ENCODE peak calls at places on chromosomes 4 and X, in seven cellular contexts. One of them, this sample, is unnamed.

GRCh38 chr4:172095161-172095560 is 282.0 kb downstream of the GALNTL6 start:
- DNase-seq in substantia nigra: no peak
- DNase-seq in Panc1: no peak
- DNase-seq in kidney: no peak
- DNase-seq in fibroblast of lung: no peak
- DNase-seq in brain microvascular endothelial cell: no peak
- DNase-seq in MM.1S: no peak
- DNase-seq in this sample: no peak

GRCh38 chr4:158229768-158230167 is 19.5 kb downstream of the TMEM144 start:
- DNase-seq in kidney: peak
- DNase-seq in substantia nigra: no peak
- DNase-seq in brain microvascular endothelial cell: no peak
- DNase-seq in fibroblast of lung: no peak
- DNase-seq in Panc1: no peak
- DNase-seq in MM.1S: no peak
- DNase-seq in this sample: no peak

GRCh38 chr4:155909615-155910226 is 6.2 kb downstream of the TDO2 start:
- DNase-seq in Panc1: no peak
- DNase-seq in brain microvascular endothelial cell: no peak
- DNase-seq in fibroblast of lung: no peak
- DNase-seq in kidney: no peak
- DNase-seq in substantia nigra: no peak
- DNase-seq in MM.1S: no peak
- DNase-seq in this sample: no peak

GRCh38 chr4:152118819-152119553 is 358.2 kb upstream of the GATB start:
- DNase-seq in MM.1S: no peak
- DNase-seq in kidney: no peak
- DNase-seq in substantia nigra: peak
- DNase-seq in Panc1: no peak
- DNase-seq in fibroblast of lung: no peak
- DNase-seq in brain microvascular endothelial cell: no peak
- DNase-seq in this sample: no peak

GRCh38 chrX:119941336-119941735 is 2.2 kb downstream of the NKAP start:
- DNase-seq in brain microvascular endothelial cell: no peak
- DNase-seq in fibroblast of lung: no peak
- DNase-seq in substantia nigra: no peak
- DNase-seq in kidney: no peak
- DNase-seq in MM.1S: no peak
- DNase-seq in Panc1: no peak
- DNase-seq in this sample: no peak

GRCh38 chr4:151014521-151015457 is at the start of gene LRBA:
- DNase-seq in brain microvascular endothelial cell: peak
- DNase-seq in MM.1S: peak
- DNase-seq in substantia nigra: peak
- DNase-seq in fibroblast of lung: peak
- DNase-seq in kidney: peak
- DNase-seq in Panc1: no peak
- DNase-seq in this sample: no peak

GRCh38 chr4:41241919-41242318 is 14.8 kb upstream of the UCHL1 start:
- DNase-seq in brain microvascular endothelial cell: no peak
- DNase-seq in substantia nigra: no peak
- DNase-seq in kidney: no peak
- DNase-seq in MM.1S: no peak
- DNase-seq in Panc1: no peak
- DNase-seq in fibroblast of lung: no peak
- DNase-seq in this sample: no peak

GRCh38 chr4:142372570-142373300 is 473.4 kb downstream of the INPP4B start:
- DNase-seq in substantia nigra: no peak
- DNase-seq in brain microvascular endothelial cell: no peak
- DNase-seq in kidney: no peak
- DNase-seq in MM.1S: no peak
- DNase-seq in Panc1: no peak
- DNase-seq in fibroblast of lung: no peak
- DNase-seq in this sample: no peak

GRCh38 chr4:11488657-11489448 is 60.2 kb upstream of the HS3ST1 start:
- DNase-seq in kidney: no peak
- DNase-seq in substantia nigra: no peak
- DNase-seq in MM.1S: no peak
- DNase-seq in Panc1: no peak
- DNase-seq in fibroblast of lung: no peak
- DNase-seq in brain microvascular endothelial cell: no peak
- DNase-seq in this sample: no peak

GRCh38 chr4:83012631-83013419 is 2.2 kb upstream of the LIN54 start:
- DNase-seq in substantia nigra: peak
- DNase-seq in brain microvascular endothelial cell: peak
- DNase-seq in MM.1S: peak
- DNase-seq in Panc1: peak
- DNase-seq in fibroblast of lung: peak
- DNase-seq in kidney: peak
- DNase-seq in this sample: peak

GRCh38 chr4:132332932-132333722 is 816.0 kb upstream of the PCDH10 start:
- DNase-seq in brain microvascular endothelial cell: no peak
- DNase-seq in kidney: no peak
- DNase-seq in MM.1S: peak
- DNase-seq in Panc1: no peak
- DNase-seq in substantia nigra: no peak
- DNase-seq in fibroblast of lung: peak
- DNase-seq in this sample: no peak

GRCh38 chr4:1400861-1401408 is 5.3 kb downstream of the NKX1-1 start:
- DNase-seq in fibroblast of lung: no peak
- DNase-seq in substantia nigra: no peak
- DNase-seq in Panc1: no peak
- DNase-seq in kidney: peak
- DNase-seq in MM.1S: no peak
- DNase-seq in brain microvascular endothelial cell: no peak
- DNase-seq in this sample: no peak

GRCh38 chr4:62622084-62622483 is 1422.0 kb downstream of the ADGRL3 start:
- DNase-seq in kidney: no peak
- DNase-seq in fibroblast of lung: no peak
- DNase-seq in substantia nigra: no peak
- DNase-seq in Panc1: no peak
- DNase-seq in MM.1S: no peak
- DNase-seq in brain microvascular endothelial cell: no peak
- DNase-seq in this sample: no peak

GRCh38 chrX:119870626-119871131 is 854 bp downstream of the RNF113A start:
- DNase-seq in brain microvascular endothelial cell: peak
- DNase-seq in fibroblast of lung: peak
- DNase-seq in MM.1S: no peak
- DNase-seq in substantia nigra: no peak
- DNase-seq in kidney: no peak
- DNase-seq in Panc1: no peak
- DNase-seq in this sample: no peak

GRCh38 chr4:52880994-52881393 is 18.9 kb downstream of the RASL11B start:
- DNase-seq in substantia nigra: no peak
- DNase-seq in Panc1: no peak
- DNase-seq in kidney: no peak
- DNase-seq in brain microvascular endothelial cell: no peak
- DNase-seq in fibroblast of lung: no peak
- DNase-seq in MM.1S: no peak
- DNase-seq in this sample: no peak

GRCh38 chr4:52889354-52889753 is 27.2 kb downstream of the RASL11B start:
- DNase-seq in kidney: no peak
- DNase-seq in brain microvascular endothelial cell: no peak
- DNase-seq in fibroblast of lung: no peak
- DNase-seq in substantia nigra: no peak
- DNase-seq in Panc1: no peak
- DNase-seq in MM.1S: no peak
- DNase-seq in this sample: no peak

GRCh38 chr4:52889778-52890400 is 27.8 kb downstream of the RASL11B start:
- DNase-seq in brain microvascular endothelial cell: no peak
- DNase-seq in MM.1S: no peak
- DNase-seq in Panc1: no peak
- DNase-seq in fibroblast of lung: no peak
- DNase-seq in substantia nigra: no peak
- DNase-seq in kidney: no peak
- DNase-seq in this sample: no peak

GRCh38 chr4:52883183-52883621 is 21.1 kb downstream of the RASL11B start:
- DNase-seq in fibroblast of lung: no peak
- DNase-seq in MM.1S: no peak
- DNase-seq in Panc1: no peak
- DNase-seq in brain microvascular endothelial cell: no peak
- DNase-seq in substantia nigra: no peak
- DNase-seq in kidney: no peak
- DNase-seq in this sample: no peak

DNA sequence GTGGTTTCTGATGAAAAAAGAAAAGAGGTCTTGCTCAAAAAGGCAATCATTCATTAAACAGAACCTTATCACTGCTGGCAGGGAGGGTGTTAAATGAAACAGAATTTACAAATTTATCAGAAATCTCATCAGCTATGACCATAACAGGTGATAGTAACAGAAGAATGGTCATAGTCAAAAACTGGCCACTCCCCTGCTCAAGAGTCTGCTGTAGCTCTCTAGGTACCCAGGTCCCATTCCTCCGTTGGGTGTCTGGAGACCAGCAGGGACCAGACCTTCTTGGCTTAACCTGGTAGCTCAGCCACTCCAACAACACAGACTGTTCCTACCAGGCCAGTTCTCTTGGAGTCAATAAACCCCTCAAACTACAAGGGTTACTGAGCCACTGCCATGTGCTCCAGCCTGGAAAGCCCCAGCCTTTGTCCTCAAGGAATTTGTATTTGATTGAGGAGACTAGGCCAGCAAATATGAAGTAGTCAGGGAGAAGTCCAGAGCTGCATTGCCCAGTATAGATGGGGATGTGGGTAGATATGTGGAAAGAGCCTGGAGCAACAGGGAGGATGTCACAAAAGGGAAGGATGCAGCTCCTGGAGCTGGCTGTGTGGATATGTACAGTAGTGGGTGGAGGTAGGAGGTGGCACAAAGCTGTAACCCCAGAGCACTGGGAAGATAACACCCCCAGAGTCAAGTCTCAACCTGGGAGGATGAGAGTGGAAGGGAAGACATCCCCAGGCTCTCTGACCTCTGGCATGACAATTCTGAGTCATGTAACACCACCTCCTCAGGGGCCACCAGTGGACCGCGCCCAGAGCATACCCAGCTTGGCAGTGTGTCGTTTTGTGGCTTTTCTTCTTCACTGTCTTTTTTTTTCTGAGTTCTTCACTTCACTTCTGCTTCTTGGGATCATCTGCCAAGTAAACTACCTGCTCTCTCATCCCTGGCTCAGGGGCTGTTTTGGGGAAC is 21.9 kb downstream of the RASL11B start:
- DNase-seq in fibroblast of lung: no peak
- DNase-seq in brain microvascular endothelial cell: no peak
- DNase-seq in substantia nigra: no peak
- DNase-seq in Panc1: no peak
- DNase-seq in kidney: no peak
- DNase-seq in MM.1S: no peak
- DNase-seq in this sample: no peak
- H3K27ac ChIP-seq in fibroblast of lung: no peak
- H3K27ac ChIP-seq in brain microvascular endothelial cell: no peak
- H3K27ac ChIP-seq in substantia nigra: no peak
- H3K27ac ChIP-seq in Panc1: no peak
- H3K27ac ChIP-seq in kidney: no peak
- H3K27ac ChIP-seq in MM.1S: no peak
- H3K27ac ChIP-seq in this sample: no peak

GRCh38 chr4:96093057-96093456 is 253.2 kb downstream of the PDHA2 start:
- DNase-seq in kidney: no peak
- DNase-seq in substantia nigra: peak
- DNase-seq in fibroblast of lung: no peak
- DNase-seq in brain microvascular endothelial cell: no peak
- DNase-seq in Panc1: no peak
- DNase-seq in MM.1S: no peak
- DNase-seq in this sample: no peak

GRCh38 chr4:96099031-96099430 is 259.1 kb downstream of the PDHA2 start:
- DNase-seq in MM.1S: no peak
- DNase-seq in fibroblast of lung: no peak
- DNase-seq in brain microvascular endothelial cell: no peak
- DNase-seq in substantia nigra: no peak
- DNase-seq in kidney: no peak
- DNase-seq in Panc1: no peak
- DNase-seq in this sample: no peak

GRCh38 chr4:96093563-96093962 is 253.7 kb downstream of the PDHA2 start:
- DNase-seq in kidney: no peak
- DNase-seq in Panc1: no peak
- DNase-seq in fibroblast of lung: no peak
- DNase-seq in substantia nigra: no peak
- DNase-seq in brain microvascular endothelial cell: no peak
- DNase-seq in MM.1S: no peak
- DNase-seq in this sample: no peak

GRCh38 chr4:96097693-96098092 is 257.8 kb downstream of the PDHA2 start:
- DNase-seq in fibroblast of lung: no peak
- DNase-seq in MM.1S: no peak
- DNase-seq in brain microvascular endothelial cell: no peak
- DNase-seq in Panc1: no peak
- DNase-seq in substantia nigra: no peak
- DNase-seq in kidney: no peak
- DNase-seq in this sample: no peak

DNA sequence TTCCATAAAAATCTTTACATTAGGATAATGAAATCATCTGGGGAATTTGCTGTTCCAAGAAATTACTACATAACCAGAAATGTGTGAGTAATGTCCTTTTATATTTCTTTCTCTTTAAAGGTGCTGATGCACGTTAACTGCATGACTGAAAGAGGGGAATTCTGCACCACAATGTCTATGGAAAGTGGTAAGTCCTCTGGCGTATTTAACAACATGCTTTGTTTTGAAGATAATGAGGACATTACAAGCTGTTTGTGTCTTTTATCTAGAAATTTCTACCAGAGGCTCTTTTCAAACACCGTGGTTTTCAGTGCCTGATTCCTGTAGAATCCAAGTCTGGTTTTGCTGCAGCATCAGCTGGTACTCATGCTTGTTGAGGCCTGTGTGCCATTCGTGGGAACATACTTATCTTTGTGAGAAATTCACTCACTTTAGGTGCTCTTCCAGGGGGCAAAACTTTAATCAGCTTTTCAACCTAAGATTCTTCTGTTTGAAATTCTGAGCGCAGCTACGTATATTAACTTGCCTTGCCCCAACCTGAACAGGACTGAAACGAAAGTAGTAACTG is 257.2 kb downstream of the PDHA2 start:
- DNase-seq in brain microvascular endothelial cell: no peak
- DNase-seq in kidney: no peak
- DNase-seq in MM.1S: no peak
- DNase-seq in Panc1: no peak
- DNase-seq in substantia nigra: no peak
- DNase-seq in fibroblast of lung: no peak
- DNase-seq in this sample: no peak
- H3K27ac ChIP-seq in brain microvascular endothelial cell: no peak
- H3K27ac ChIP-seq in kidney: no peak
- H3K27ac ChIP-seq in MM.1S: no peak
- H3K27ac ChIP-seq in Panc1: no peak
- H3K27ac ChIP-seq in substantia nigra: no peak
- H3K27ac ChIP-seq in fibroblast of lung: no peak
- H3K27ac ChIP-seq in this sample: peak

GRCh38 chr4:93996895-93997294 is 168.3 kb downstream of the ATOH1 start:
- DNase-seq in kidney: no peak
- DNase-seq in substantia nigra: no peak
- DNase-seq in brain microvascular endothelial cell: no peak
- DNase-seq in Panc1: no peak
- DNase-seq in MM.1S: no peak
- DNase-seq in fibroblast of lung: no peak
- DNase-seq in this sample: no peak

GRCh38 chr4:93994175-93994994 is 165.8 kb downstream of the ATOH1 start:
- DNase-seq in kidney: no peak
- DNase-seq in Panc1: no peak
- DNase-seq in MM.1S: peak
- DNase-seq in fibroblast of lung: no peak
- DNase-seq in brain microvascular endothelial cell: no peak
- DNase-seq in substantia nigra: no peak
- DNase-seq in this sample: no peak
- H3K27ac ChIP-seq in kidney: no peak
- H3K27ac ChIP-seq in Panc1: no peak
- H3K27ac ChIP-seq in MM.1S: peak
- H3K27ac ChIP-seq in fibroblast of lung: no peak
- H3K27ac ChIP-seq in brain microvascular endothelial cell: no peak
- H3K27ac ChIP-seq in substantia nigra: no peak
- H3K27ac ChIP-seq in this sample: no peak

GRCh38 chrX:10050481-10050880 is 83.3 kb downstream of the CLDN34 start:
- DNase-seq in MM.1S: no peak
- DNase-seq in fibroblast of lung: no peak
- DNase-seq in brain microvascular endothelial cell: no peak
- DNase-seq in Panc1: no peak
- DNase-seq in kidney: no peak
- DNase-seq in substantia nigra: peak
- DNase-seq in this sample: no peak
- H3K27ac ChIP-seq in MM.1S: no peak
- H3K27ac ChIP-seq in fibroblast of lung: no peak
- H3K27ac ChIP-seq in brain microvascular endothelial cell: no peak
- H3K27ac ChIP-seq in Panc1: no peak
- H3K27ac ChIP-seq in kidney: no peak
- H3K27ac ChIP-seq in substantia nigra: peak
- H3K27ac ChIP-seq in this sample: no peak

This sample was measured in keratinocyte.